ENCODE peak calls at places on chromosomes 7 and 10, in four cellular contexts. I is A549, N is transverse colon, D is adrenal gland. E is an unnamed sample.

GRCh38 chr7:139735912-139736595 is 41.7 kb downstream of the HIPK2 start:
- DNase-seq in D (no peak), N (no peak), I (no peak), E (peak; percentile 72)

GRCh38 chr10:29455095-29455494 is 166.2 kb downstream of the LYZL1 start:
- DNase-seq in D (no peak), I (no peak), N (no peak), E (no peak)

GRCh38 chr7:16416289-16417282 is 4.8 kb downstream of the CRPPA start:
- DNase-seq in I (no peak), D (no peak), N (no peak), E (no peak)

GRCh38 chr10:99296605-99297004 is 32.6 kb upstream of the CNNM1 start:
- DNase-seq in D (peak; percentile 14), N (no peak), I (no peak), E (no peak)

GRCh38 chr10:80497187-80498038 is 40.3 kb upstream of the SH2D4B start:
- DNase-seq in N (peak; percentile 28), D (peak; percentile 64), I (no peak), E (no peak)

GRCh38 chr10:81564143-81564542 is 310.9 kb upstream of the NRG3 start:
- DNase-seq in D (no peak), N (no peak), I (no peak), E (no peak)

GRCh38 chr10:80477813-80478212 is 23.7 kb downstream of the TSPAN14 start:
- DNase-seq in D (peak; percentile 48), I (peak; percentile 79), N (no peak), E (peak; percentile 20)

GRCh38 chr10:121240011-121240410 is 358.2 kb downstream of the FGFR2 start:
- DNase-seq in N (peak; percentile 82), I (no peak), D (no peak), E (no peak)

GRCh38 chr10:18098201-18098600 is 42.0 kb upstream of the CACNB2 start:
- DNase-seq in I (no peak), D (no peak), N (no peak), E (no peak)

GRCh38 chr7:131899271-131900030 is 343.0 kb upstream of the PODXL start:
- DNase-seq in N (no peak), I (no peak), D (no peak), E (no peak)

GRCh38 chr7:30815016-30815854 is 44.0 kb downstream of the MINDY4 start:
- DNase-seq in N (no peak), D (no peak), I (no peak), E (peak; percentile 88)

GRCh38 chr7:38070718-38071117 is 107.3 kb upstream of the STARD3NL start:
- DNase-seq in N (no peak), D (peak; percentile 31), I (peak; percentile 28), E (no peak)

DNA sequence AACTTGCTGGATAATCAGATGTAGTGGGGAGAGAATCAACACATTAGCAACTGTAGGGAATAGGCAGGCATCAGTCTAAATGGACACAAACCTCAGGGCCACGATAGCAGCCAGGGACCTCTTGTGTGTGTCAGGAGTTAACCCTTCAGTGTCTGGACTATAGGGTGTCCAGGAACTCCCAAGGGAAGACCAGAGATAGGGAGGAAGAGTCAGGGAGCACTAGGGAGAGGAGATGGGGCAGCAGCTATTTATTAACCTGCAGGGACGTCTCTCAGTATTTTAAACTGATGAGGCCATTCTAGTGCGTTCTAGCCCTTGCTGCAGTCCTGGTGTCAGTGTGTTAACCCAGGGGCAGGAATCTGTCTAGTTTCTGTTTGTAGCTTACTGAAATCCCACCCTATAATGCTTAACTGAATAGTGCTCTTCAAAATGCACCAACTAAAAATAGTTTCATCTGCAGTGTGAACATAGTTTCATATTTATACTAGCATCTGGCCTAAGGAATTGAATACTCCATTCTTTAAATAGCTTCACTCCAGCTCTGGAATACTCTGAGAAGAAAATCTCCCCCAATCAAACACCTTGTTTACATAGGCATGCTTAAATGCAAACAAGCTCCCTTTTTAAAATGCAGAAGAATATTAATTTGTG is 62.7 kb downstream of the ARID5B start:
- DNase-seq in D (no peak), N (no peak), I (no peak), E (no peak)
- H3K4me3 ChIP-seq in D (no peak overlapping the region), N (no peak overlapping the region), I (no peak overlapping the region), E (no peak overlapping the region)

DNA sequence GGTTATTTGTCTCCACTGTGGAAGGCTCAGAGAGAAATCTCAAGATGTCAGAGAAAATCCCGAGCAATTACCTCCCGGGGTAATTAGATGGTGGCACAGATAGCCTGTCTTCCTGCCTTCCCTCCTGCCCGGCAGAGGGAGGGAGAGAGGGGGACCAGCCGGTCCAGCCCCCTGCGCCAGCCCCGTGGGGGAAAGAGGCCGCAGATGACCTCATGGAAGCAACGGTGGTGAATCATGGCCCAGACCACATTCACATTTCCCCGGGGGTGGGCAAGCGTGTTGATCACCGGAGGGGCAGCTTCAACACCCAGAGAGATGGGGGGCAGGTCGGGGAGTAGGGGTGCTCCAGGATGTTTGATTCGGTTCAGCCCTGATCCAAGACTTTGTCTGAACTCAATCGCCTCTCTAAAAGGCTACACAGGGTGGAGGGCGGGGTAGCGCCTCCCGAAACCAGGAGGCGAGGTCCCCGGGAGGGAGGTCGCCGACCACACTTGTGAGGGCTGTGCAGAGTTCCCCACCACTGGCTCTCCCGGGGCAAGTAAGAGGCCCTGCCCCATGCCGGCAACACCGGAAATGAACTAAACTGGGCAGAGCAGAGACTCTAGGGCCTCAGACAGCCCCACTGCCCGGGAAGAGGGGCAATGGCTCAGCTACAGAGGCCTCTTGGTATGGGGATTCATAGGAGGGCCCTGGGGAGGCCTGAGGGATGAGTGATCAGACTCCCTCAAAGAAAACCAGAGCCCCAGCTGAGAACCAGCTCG is 89.1 kb upstream of the MYL10 start:
- DNase-seq in D (no peak), N (no peak), I (no peak), E (no peak)
- TF ChIP-seq POLR2A in D (no peak), N (no peak), I (no peak), E (no peak)

DNA sequence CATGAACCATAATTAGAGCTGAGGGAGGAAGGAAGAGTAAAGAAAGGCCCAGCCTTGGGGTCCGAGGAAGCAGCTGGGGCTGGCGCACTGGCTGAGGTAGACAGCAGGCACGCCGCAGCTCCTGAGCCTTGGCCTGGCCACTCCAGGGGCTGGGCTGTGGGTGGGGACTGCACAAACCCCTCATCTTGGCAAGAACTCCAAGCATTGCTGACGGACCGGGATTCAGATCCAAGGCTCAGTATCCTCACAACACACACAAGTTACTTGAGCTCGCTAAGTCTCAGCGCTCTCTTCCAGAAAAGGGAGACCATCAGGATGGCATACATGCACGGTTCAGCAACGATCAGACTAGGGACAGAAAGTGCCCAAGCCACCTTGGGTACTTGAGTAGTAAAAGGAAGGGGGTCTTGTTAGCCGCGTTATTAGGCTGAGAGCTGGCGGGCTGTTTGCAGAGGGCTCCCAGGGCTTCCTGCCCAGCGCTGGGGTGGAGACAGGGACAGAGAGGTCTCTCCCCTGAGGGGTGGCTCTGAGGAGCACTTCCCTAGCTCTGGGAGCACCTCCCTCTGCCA is 4.5 kb downstream of the TNS3 start:
- DNase-seq in I (no peak), N (no peak), D (no peak), E (no peak)
- H3K4me3 ChIP-seq in I (no peak overlapping the region), N (no peak overlapping the region), D (peak overlapping the region; percentile 2), E (no peak overlapping the region)

GRCh38 chr10:123136806-123137642 is 1.3 kb downstream of the HMX3 start:
- DNase-seq in D (no peak), I (no peak), N (no peak), E (no peak)
- TF ChIP-seq POLR2A in D (no peak), I (no peak), N (no peak), E (no peak)

GRCh38 chr7:1461640-1462375 is 2.5 kb upstream of the MICALL2 start:
- DNase-seq in D (no peak), N (no peak), I (no peak), E (no peak)

GRCh38 chr7:1458676-1459511 is at the start of gene MICALL2:
- DNase-seq in N (peak; percentile 83), I (peak; percentile 95), D (peak; percentile 93), E (peak; percentile 63)

GRCh38 chr7:1459512-1459892 is 232 bp upstream of the MICALL2 start:
- DNase-seq in N (peak; percentile 100), I (peak; percentile 99), D (peak; percentile 100), E (peak; percentile 100)

GRCh38 chr7:1459930-1460756 is 873 bp upstream of the MICALL2 start:
- DNase-seq in I (no peak), N (peak; percentile 51), D (peak; percentile 63), E (no peak)

DNA sequence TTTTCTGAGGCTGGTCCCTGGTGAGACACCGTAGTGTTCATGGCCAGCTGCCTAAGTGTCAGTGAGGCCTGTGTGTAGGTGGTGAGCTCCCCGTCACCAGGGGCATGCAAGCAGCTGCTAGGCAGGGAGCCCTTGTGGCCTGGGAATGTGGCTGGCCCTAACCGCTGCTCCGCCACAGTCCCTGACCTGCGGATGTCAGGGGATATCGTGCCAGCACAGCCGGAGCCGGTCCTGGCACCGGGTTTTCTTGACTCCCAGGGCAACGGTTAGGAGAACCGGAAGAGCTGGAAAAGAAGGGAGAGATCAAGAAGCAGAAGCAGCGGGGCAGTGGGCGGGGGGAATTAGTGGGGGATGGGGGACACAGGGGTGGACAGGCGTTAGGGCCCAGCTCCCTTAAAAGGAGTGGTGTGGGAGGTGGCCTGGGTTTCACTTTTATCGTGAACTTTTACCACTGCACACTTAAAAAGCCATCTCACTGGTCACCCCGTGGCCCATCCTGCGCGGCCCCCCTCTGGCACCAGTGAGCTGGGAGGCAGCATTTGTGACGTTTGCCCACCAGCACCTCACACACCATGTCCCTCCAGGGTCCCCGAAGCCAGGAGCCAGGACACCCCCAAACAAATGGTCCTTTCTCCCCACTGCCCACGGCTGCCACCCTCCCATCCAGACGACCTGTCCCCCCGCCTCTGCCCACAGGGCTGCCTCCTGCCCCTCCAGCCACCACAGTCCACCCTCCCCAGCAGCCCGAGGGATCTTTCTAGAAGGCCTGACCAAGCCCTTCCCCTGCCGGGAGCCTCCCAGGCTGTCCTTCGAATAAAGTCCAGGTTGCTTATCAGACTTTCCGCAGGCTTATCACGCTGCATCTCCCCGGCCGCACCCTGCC is 1.7 kb upstream of the MICALL2 start:
- DNase-seq in N (peak; percentile 81), I (peak; percentile 44), D (peak; percentile 83), E (peak; percentile 51)
- H3K4me3 ChIP-seq in N (no peak overlapping the region), I (no peak overlapping the region), D (peak overlapping the region; percentile 63), E (peak overlapping the region; percentile 18)

GRCh38 chr10:125037145-125037544 is 95.2 kb downstream of the ZRANB1 start:
- DNase-seq in D (peak; percentile 87), N (peak; percentile 46), I (peak; percentile 91), E (no peak)
- TF ChIP-seq POLR2A in D (no peak), N (no peak), I (no peak), E (no peak)

GRCh38 chr7:155798673-155799439 is 13.4 kb downstream of the SHH start:
- DNase-seq in N (no peak), I (no peak), D (no peak), E (no peak)
- H3K4me3 ChIP-seq in N (no peak overlapping the region), I (no peak overlapping the region), D (no peak overlapping the region), E (no peak overlapping the region)

GRCh38 chr10:87864497-87865059 is 1.2 kb downstream of the PTEN start:
- DNase-seq in N (no peak), I (no peak), D (no peak), E (no peak)
- TF ChIP-seq POLR2A in N (no peak), I (no peak), D (no peak), E (no peak)

GRCh38 chr10:102675151-102675886 is 31.0 kb downstream of the TRIM8 start:
- DNase-seq in I (no peak), N (no peak), D (no peak), E (no peak)
- H3K4me3 ChIP-seq in I (no peak overlapping the region), N (no peak overlapping the region), D (no peak overlapping the region), E (no peak overlapping the region)